ENCODE peak calls at places on chromosome 5, in six cellular contexts. One of them, this sample, is unnamed.

GRCh38 chr5:147437161-147437596 is 72.7 kb downstream of the DPYSL3 start:
- DNase-seq in suprapubic skin: no peak
- DNase-seq in thyroid gland: no peak
- DNase-seq in WERI-Rb-1: no peak
- DNase-seq in lower leg skin: no peak
- DNase-seq in stomach: no peak
- DNase-seq in this sample: no peak

GRCh38 chr5:135343417-135343816 is 55.6 kb downstream of the MACROH2A1 start:
- DNase-seq in suprapubic skin: peak
- DNase-seq in thyroid gland: no peak
- DNase-seq in WERI-Rb-1: no peak
- DNase-seq in lower leg skin: no peak
- DNase-seq in stomach: no peak
- DNase-seq in this sample: no peak

GRCh38 chr5:119420173-119420572 is 32.1 kb upstream of the HSD17B4 start:
- DNase-seq in suprapubic skin: no peak
- DNase-seq in thyroid gland: no peak
- DNase-seq in WERI-Rb-1: no peak
- DNase-seq in lower leg skin: no peak
- DNase-seq in stomach: peak
- DNase-seq in this sample: no peak

GRCh38 chr5:7745882-7746735 is 104.8 kb downstream of the CFAP90 start:
- DNase-seq in suprapubic skin: peak
- DNase-seq in thyroid gland: peak
- DNase-seq in WERI-Rb-1: peak
- DNase-seq in lower leg skin: peak
- DNase-seq in stomach: peak
- DNase-seq in this sample: no peak

GRCh38 chr5:120677481-120677880 is 213.4 kb downstream of the PRR16 start:
- DNase-seq in suprapubic skin: no peak
- DNase-seq in thyroid gland: no peak
- DNase-seq in WERI-Rb-1: no peak
- DNase-seq in lower leg skin: no peak
- DNase-seq in stomach: no peak
- DNase-seq in this sample: no peak

GRCh38 chr5:176132471-176133288 is 105.5 kb upstream of the SIMC1 start:
- DNase-seq in suprapubic skin: no peak
- DNase-seq in thyroid gland: no peak
- DNase-seq in WERI-Rb-1: no peak
- DNase-seq in lower leg skin: no peak
- DNase-seq in stomach: no peak
- DNase-seq in this sample: no peak

GRCh38 chr5:41337724-41338123 is 124.4 kb upstream of the C6 start:
- DNase-seq in suprapubic skin: no peak
- DNase-seq in thyroid gland: no peak
- DNase-seq in WERI-Rb-1: no peak
- DNase-seq in lower leg skin: no peak
- DNase-seq in stomach: no peak
- DNase-seq in this sample: no peak

GRCh38 chr5:68450245-68450852 is 234.8 kb downstream of the PIK3R1 start:
- DNase-seq in suprapubic skin: no peak
- DNase-seq in thyroid gland: peak
- DNase-seq in WERI-Rb-1: no peak
- DNase-seq in lower leg skin: no peak
- DNase-seq in stomach: no peak
- DNase-seq in this sample: no peak

GRCh38 chr5:159682623-159683022 is 233.7 kb upstream of the ADRA1B start:
- DNase-seq in suprapubic skin: no peak
- DNase-seq in thyroid gland: no peak
- DNase-seq in WERI-Rb-1: peak
- DNase-seq in lower leg skin: no peak
- DNase-seq in stomach: no peak
- DNase-seq in this sample: no peak

GRCh38 chr5:148807845-148808244 is 18.6 kb upstream of the ADRB2 start:
- DNase-seq in suprapubic skin: no peak
- DNase-seq in thyroid gland: peak
- DNase-seq in WERI-Rb-1: no peak
- DNase-seq in lower leg skin: no peak
- DNase-seq in stomach: no peak
- DNase-seq in this sample: no peak

GRCh38 chr5:1685076-1685475 is 114.6 kb downstream of the MRPL36 start:
- DNase-seq in suprapubic skin: no peak
- DNase-seq in thyroid gland: no peak
- DNase-seq in WERI-Rb-1: peak
- DNase-seq in lower leg skin: peak
- DNase-seq in stomach: no peak
- DNase-seq in this sample: no peak

DNA sequence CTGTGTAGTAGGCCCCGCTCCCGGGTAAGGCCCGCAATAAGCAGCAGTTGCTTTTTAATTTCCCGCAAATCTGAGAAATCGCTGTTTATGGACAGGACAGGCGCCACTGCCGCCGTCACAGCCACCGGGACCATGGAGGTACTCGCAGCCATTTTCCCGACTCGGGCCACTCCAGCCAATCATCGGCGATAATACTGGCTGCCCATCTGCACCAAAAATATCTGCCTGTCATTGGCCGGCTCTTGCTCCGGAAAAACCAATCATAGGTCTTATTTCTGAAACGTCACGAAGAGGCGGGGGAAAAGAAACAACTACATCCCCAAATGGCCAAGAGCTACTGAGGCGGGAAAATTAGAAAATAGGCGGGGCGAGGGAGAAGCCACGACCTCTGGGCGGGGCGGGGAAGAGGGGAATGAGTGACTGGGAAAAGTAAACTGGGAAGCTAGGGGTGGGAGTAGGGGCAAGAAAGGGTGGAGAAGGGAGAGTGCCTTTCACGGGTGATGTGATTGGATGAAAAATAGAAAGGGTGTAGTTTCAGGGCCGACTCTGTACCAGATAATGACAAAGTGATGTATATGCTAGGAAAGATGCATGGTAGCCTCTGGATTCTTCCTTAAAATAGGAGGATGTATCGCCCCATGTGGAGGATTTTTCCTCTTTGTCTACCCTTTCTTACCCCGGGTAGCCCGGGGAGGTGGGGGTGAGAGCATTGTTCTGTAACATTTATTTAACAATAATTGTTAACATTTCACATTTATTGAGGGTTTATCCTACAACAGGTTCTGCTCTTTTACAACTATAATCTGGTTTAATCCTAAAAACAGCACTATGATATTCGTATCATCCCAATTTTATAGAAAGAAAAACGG is at the start of gene CDC23:
- DNase-seq in suprapubic skin: peak
- DNase-seq in thyroid gland: peak
- DNase-seq in WERI-Rb-1: peak
- DNase-seq in lower leg skin: peak
- DNase-seq in stomach: peak
- DNase-seq in this sample: peak
- TF ChIP-seq CTCF in suprapubic skin: no peak
- TF ChIP-seq CTCF in thyroid gland: no peak
- TF ChIP-seq CTCF in WERI-Rb-1: no peak
- TF ChIP-seq CTCF in lower leg skin: no peak
- TF ChIP-seq CTCF in stomach: no peak
- TF ChIP-seq CTCF in this sample: no peak

DNA sequence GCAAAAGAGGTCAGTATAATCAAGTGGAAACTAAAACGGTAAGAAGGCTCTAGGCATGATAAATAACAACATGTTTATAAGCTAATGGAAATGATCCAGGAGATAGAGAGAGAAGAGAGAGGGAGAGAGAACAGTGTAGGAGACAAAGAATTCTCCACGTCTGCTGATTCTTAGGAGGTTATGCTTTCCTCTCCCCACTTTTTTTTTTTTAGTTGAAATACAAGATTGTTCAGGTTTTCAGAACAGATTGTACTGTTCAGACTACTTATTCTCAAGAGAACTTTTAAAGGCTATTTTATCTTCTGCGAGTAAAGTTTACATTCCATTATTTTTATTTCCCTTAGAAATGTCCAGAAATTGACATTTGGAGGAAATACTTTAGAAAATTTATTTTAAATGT is 4.0 kb downstream of the CCDC192 start:
- DNase-seq in suprapubic skin: no peak
- DNase-seq in thyroid gland: no peak
- DNase-seq in WERI-Rb-1: no peak
- DNase-seq in lower leg skin: no peak
- DNase-seq in stomach: no peak
- DNase-seq in this sample: no peak
- TF ChIP-seq CTCF in suprapubic skin: no peak
- TF ChIP-seq CTCF in thyroid gland: no peak
- TF ChIP-seq CTCF in WERI-Rb-1: no peak
- TF ChIP-seq CTCF in lower leg skin: no peak
- TF ChIP-seq CTCF in stomach: no peak
- TF ChIP-seq CTCF in this sample: no peak

GRCh38 chr5:173735691-173736090 is 119.2 kb upstream of the BOD1 start:
- DNase-seq in suprapubic skin: no peak
- DNase-seq in thyroid gland: no peak
- DNase-seq in WERI-Rb-1: no peak
- DNase-seq in lower leg skin: no peak
- DNase-seq in stomach: no peak
- DNase-seq in this sample: no peak
- TF ChIP-seq CTCF in suprapubic skin: no peak
- TF ChIP-seq CTCF in thyroid gland: no peak
- TF ChIP-seq CTCF in WERI-Rb-1: no peak
- TF ChIP-seq CTCF in lower leg skin: no peak
- TF ChIP-seq CTCF in stomach: no peak
- TF ChIP-seq CTCF in this sample: no peak

GRCh38 chr5:59003124-59003523 is 420.2 kb downstream of the RAB3C start:
- DNase-seq in suprapubic skin: no peak
- DNase-seq in thyroid gland: no peak
- DNase-seq in WERI-Rb-1: peak
- DNase-seq in lower leg skin: no peak
- DNase-seq in stomach: no peak
- DNase-seq in this sample: no peak

GRCh38 chr5:59005934-59006701 is 423.2 kb downstream of the RAB3C start:
- DNase-seq in suprapubic skin: no peak
- DNase-seq in thyroid gland: no peak
- DNase-seq in WERI-Rb-1: no peak
- DNase-seq in lower leg skin: no peak
- DNase-seq in stomach: no peak
- DNase-seq in this sample: no peak

GRCh38 chr5:59003641-59004040 is 420.8 kb downstream of the RAB3C start:
- DNase-seq in suprapubic skin: no peak
- DNase-seq in thyroid gland: no peak
- DNase-seq in WERI-Rb-1: peak
- DNase-seq in lower leg skin: no peak
- DNase-seq in stomach: no peak
- DNase-seq in this sample: no peak

GRCh38 chr5:59008816-59009473 is 426.1 kb downstream of the RAB3C start:
- DNase-seq in suprapubic skin: no peak
- DNase-seq in thyroid gland: no peak
- DNase-seq in WERI-Rb-1: no peak
- DNase-seq in lower leg skin: no peak
- DNase-seq in stomach: no peak
- DNase-seq in this sample: no peak

GRCh38 chr5:59007460-59008063 is 424.7 kb downstream of the RAB3C start:
- DNase-seq in suprapubic skin: no peak
- DNase-seq in thyroid gland: no peak
- DNase-seq in WERI-Rb-1: no peak
- DNase-seq in lower leg skin: no peak
- DNase-seq in stomach: no peak
- DNase-seq in this sample: no peak
- TF ChIP-seq CTCF in suprapubic skin: no peak
- TF ChIP-seq CTCF in thyroid gland: no peak
- TF ChIP-seq CTCF in WERI-Rb-1: peak
- TF ChIP-seq CTCF in lower leg skin: no peak
- TF ChIP-seq CTCF in stomach: no peak
- TF ChIP-seq CTCF in this sample: peak

GRCh38 chr5:180636403-180637075 is 12.9 kb downstream of the FLT4 start:
- DNase-seq in suprapubic skin: peak
- DNase-seq in thyroid gland: peak
- DNase-seq in WERI-Rb-1: no peak
- DNase-seq in lower leg skin: no peak
- DNase-seq in stomach: no peak
- DNase-seq in this sample: no peak

GRCh38 chr5:180636016-180636402 is 13.4 kb downstream of the FLT4 start:
- DNase-seq in suprapubic skin: no peak
- DNase-seq in thyroid gland: no peak
- DNase-seq in WERI-Rb-1: no peak
- DNase-seq in lower leg skin: no peak
- DNase-seq in stomach: no peak
- DNase-seq in this sample: no peak

GRCh38 chr5:180632768-180633167 is 16.6 kb downstream of the FLT4 start:
- DNase-seq in suprapubic skin: no peak
- DNase-seq in thyroid gland: no peak
- DNase-seq in WERI-Rb-1: no peak
- DNase-seq in lower leg skin: no peak
- DNase-seq in stomach: no peak
- DNase-seq in this sample: no peak

GRCh38 chr5:180631549-180632392 is 17.6 kb downstream of the FLT4 start:
- DNase-seq in suprapubic skin: no peak
- DNase-seq in thyroid gland: no peak
- DNase-seq in WERI-Rb-1: no peak
- DNase-seq in lower leg skin: no peak
- DNase-seq in stomach: no peak
- DNase-seq in this sample: no peak

DNA sequence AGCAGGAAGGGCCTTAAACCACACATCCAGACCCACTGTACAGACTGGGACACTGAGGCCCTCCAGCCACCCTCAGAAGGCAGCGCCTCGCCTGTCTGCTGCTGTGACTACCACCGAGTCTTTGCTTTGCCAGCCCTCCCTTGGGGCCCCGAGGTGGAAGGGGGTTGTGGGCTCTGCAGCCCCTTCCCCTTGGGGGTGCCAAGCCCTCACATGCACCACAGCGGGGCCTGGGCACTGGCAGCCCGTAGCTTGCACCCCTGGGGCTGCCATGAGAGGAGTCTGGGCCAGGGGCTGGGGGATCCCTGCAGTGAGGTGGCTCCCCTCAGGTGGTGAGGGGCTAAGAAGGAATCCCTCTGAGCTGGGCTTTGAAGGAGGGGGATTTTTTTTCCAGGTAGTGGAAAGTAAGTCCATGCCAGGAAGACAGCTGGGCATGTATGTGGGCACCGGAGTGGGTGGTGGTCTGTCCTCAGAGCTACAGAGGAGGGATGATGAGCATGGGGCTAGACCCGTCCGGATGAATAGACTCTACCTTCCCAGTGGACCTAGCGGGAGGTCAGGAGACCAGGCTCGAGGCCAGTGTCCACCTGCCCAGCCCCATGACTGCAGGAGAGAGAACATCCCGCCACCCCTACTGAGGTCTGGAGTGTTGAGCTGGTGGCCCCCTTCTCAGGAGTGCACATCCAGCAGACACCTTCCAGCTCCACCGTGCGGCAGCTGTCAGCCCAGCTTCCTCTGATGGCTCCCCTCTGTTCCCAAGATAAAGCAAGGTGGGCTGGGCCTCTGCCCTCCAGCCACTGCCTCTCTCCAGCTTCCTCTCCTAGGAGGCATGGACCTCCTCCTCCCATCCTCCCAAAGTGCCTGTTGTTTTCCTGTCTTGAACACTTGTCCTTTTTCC is 15.9 kb downstream of the FLT4 start:
- DNase-seq in suprapubic skin: no peak
- DNase-seq in thyroid gland: no peak
- DNase-seq in WERI-Rb-1: no peak
- DNase-seq in lower leg skin: no peak
- DNase-seq in stomach: no peak
- DNase-seq in this sample: no peak
- TF ChIP-seq CTCF in suprapubic skin: no peak
- TF ChIP-seq CTCF in thyroid gland: no peak
- TF ChIP-seq CTCF in WERI-Rb-1: no peak
- TF ChIP-seq CTCF in lower leg skin: no peak
- TF ChIP-seq CTCF in stomach: no peak
- TF ChIP-seq CTCF in this sample: no peak

This sample was measured in natural killer cell.